ENCODE peak calls at places on chromosomes 2 and 18, in four cellular contexts. One of them, this sample, is unnamed.

GRCh38 chr2:12430036-12430795 is 286.5 kb upstream of the TRIB2 start:
- DNase-seq in GM10248: no peak
- DNase-seq in HFF-Myc: no peak
- DNase-seq in AG04449: peak
- DNase-seq in this sample: peak

GRCh38 chr2:62578837-62579640 is 73.0 kb upstream of the TMEM17 start:
- DNase-seq in AG04449: peak
- DNase-seq in HFF-Myc: no peak
- DNase-seq in GM10248: no peak
- DNase-seq in this sample: peak

GRCh38 chr2:223580951-223581350 is 21.2 kb downstream of the SCG2 start:
- DNase-seq in AG04449: no peak
- DNase-seq in GM10248: no peak
- DNase-seq in HFF-Myc: peak
- DNase-seq in this sample: no peak

GRCh38 chr2:60926751-60927568 is 45.6 kb downstream of the REL start:
- DNase-seq in HFF-Myc: peak
- DNase-seq in GM10248: no peak
- DNase-seq in AG04449: peak
- DNase-seq in this sample: peak

GRCh38 chr2:183021613-183022012 is 16.6 kb downstream of the NCKAP1 start:
- DNase-seq in HFF-Myc: no peak
- DNase-seq in AG04449: no peak
- DNase-seq in GM10248: no peak
- DNase-seq in this sample: no peak

GRCh38 chr2:234212534-234212933 is 162.0 kb downstream of the SPP2 start:
- DNase-seq in GM10248: no peak
- DNase-seq in HFF-Myc: no peak
- DNase-seq in AG04449: no peak
- DNase-seq in this sample: no peak

GRCh38 chr2:15794608-15795134 is 145.7 kb upstream of the MYCN start:
- DNase-seq in GM10248: no peak
- DNase-seq in AG04449: no peak
- DNase-seq in HFF-Myc: no peak
- DNase-seq in this sample: no peak

GRCh38 chr2:175890636-175891242 is 111.3 kb downstream of the LNPK start:
- DNase-seq in GM10248: no peak
- DNase-seq in HFF-Myc: no peak
- DNase-seq in AG04449: no peak
- DNase-seq in this sample: no peak

GRCh38 chr2:38199129-38199528 is 123.2 kb upstream of the CYP1B1 start:
- DNase-seq in GM10248: no peak
- DNase-seq in HFF-Myc: no peak
- DNase-seq in AG04449: no peak
- DNase-seq in this sample: no peak

GRCh38 chr18:11387880-11388279 is 221.5 kb upstream of the SLC35G4 start:
- DNase-seq in HFF-Myc: no peak
- DNase-seq in GM10248: no peak
- DNase-seq in AG04449: no peak
- DNase-seq in this sample: no peak

GRCh38 chr2:168773719-168774521 is 28.5 kb upstream of the NOSTRIN start:
- DNase-seq in HFF-Myc: peak
- DNase-seq in AG04449: no peak
- DNase-seq in GM10248: peak
- DNase-seq in this sample: peak

GRCh38 chr2:38499921-38500634 is 102.7 kb downstream of the HNRNPLL start:
- DNase-seq in HFF-Myc: no peak
- DNase-seq in GM10248: no peak
- DNase-seq in AG04449: no peak
- DNase-seq in this sample: no peak

GRCh38 chr2:123209185-123209584 is 815.9 kb upstream of the CNTNAP5 start:
- DNase-seq in AG04449: no peak
- DNase-seq in GM10248: no peak
- DNase-seq in HFF-Myc: no peak
- DNase-seq in this sample: no peak

GRCh38 chr2:137771064-137771463 is 193.2 kb upstream of the HNMT start:
- DNase-seq in GM10248: no peak
- DNase-seq in HFF-Myc: no peak
- DNase-seq in AG04449: no peak
- DNase-seq in this sample: no peak

GRCh38 chr18:22604390-22604985 is 186.8 kb upstream of the CTAGE1 start:
- DNase-seq in AG04449: no peak
- DNase-seq in HFF-Myc: no peak
- DNase-seq in GM10248: no peak
- DNase-seq in this sample: no peak

GRCh38 chr18:57947117-57947516 is 96.9 kb upstream of the NEDD4L start:
- DNase-seq in GM10248: no peak
- DNase-seq in HFF-Myc: no peak
- DNase-seq in AG04449: no peak
- DNase-seq in this sample: no peak

GRCh38 chr2:128691526-128691925 is 372.9 kb upstream of the HS6ST1 start:
- DNase-seq in GM10248: no peak
- DNase-seq in AG04449: no peak
- DNase-seq in HFF-Myc: no peak
- DNase-seq in this sample: no peak

GRCh38 chr2:215479121-215479520 is 43.3 kb upstream of the FN1 start:
- DNase-seq in GM10248: no peak
- DNase-seq in AG04449: no peak
- DNase-seq in HFF-Myc: no peak
- DNase-seq in this sample: no peak

GRCh38 chr2:29014811-29015414 is 33.8 kb downstream of the TOGARAM2 start:
- DNase-seq in GM10248: peak
- DNase-seq in AG04449: peak
- DNase-seq in HFF-Myc: no peak
- DNase-seq in this sample: no peak

DNA sequence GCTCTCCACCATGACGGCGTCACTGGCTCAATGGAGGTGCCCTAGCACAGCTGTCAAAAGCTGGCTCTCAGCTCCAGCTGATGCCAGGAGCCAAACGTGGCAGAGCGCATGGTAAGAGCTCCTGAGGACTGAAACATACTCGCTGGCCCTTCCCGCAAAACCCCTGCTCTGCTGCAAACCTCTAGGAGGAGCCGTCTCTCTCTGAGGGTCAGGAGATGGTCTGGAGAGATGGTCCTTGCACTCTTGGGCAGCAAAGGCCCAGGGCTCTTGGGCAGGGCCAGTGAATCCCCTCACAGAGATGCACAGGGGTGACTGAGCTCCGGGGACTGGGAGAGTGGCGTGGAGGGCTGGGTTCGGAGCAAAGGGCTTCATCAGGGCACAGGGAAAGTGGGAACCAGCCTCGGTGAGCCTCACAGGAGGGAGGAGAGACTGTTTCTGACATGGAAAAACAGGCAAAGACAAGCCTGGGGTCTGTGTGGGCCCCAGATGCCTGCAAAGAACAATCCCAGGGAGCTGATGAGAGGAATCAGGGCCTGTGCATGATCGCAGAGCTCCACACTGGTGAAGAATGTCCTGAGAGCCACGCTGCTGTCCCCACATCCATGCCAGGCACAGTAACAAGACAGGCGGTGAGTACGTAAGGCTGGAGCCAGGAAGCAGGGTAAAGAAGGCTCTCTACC is 17.2 kb downstream of the SNORC start:
- DNase-seq in AG04449: no peak
- DNase-seq in GM10248: no peak
- DNase-seq in HFF-Myc: no peak
- DNase-seq in this sample: no peak
- TF ChIP-seq CTCF in AG04449: peak
- TF ChIP-seq CTCF in GM10248: no peak
- TF ChIP-seq CTCF in HFF-Myc: peak
- TF ChIP-seq CTCF in this sample: no peak

GRCh38 chr2:227817940-227818568 is 4.4 kb downstream of the CCL20 start:
- DNase-seq in GM10248: no peak
- DNase-seq in AG04449: peak
- DNase-seq in HFF-Myc: peak
- DNase-seq in this sample: peak
- TF ChIP-seq CTCF in GM10248: no peak
- TF ChIP-seq CTCF in AG04449: no peak
- TF ChIP-seq CTCF in HFF-Myc: no peak
- TF ChIP-seq CTCF in this sample: no peak

DNA sequence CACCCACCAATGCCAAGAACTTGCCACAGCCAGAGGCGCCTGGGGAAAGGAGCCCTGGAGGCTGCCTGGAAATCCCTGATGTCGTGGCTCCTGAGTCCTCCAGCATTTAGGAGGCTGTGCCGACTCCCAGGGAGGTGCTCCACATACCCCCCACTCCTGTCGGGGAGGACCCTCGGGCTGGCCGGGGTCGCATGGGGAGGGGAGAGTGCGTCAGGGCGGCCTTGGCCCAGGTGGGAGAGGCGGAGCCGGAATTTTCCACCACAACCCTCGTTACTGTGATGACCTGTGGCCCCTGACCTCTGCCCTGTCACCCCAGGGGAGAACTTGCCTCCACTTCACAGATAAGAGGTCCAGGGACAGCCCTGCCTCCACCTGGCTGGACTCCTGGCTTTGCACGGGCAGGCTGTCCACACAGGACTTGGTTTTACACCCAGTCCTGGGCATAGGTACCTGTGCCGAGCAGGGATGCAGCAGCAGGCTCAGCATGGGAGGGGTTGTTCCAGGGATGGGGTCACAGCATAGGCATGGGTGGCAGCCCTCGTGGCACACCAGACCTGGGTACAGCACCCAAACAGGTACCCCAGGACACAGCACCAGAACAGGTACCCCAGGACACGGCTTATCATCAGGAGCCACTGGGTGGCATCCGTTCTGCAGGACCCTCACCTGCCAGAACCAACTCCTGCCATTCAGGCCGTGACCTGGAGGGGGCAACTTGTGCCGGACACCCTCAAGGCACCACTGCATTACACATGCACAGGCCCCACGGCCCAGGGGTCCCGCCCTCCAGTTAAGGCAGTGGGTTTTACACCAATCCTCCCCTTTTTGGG is 12.3 kb upstream of the AGXT start:
- DNase-seq in AG04449: no peak
- DNase-seq in GM10248: no peak
- DNase-seq in HFF-Myc: no peak
- DNase-seq in this sample: no peak
- TF ChIP-seq CTCF in AG04449: no peak
- TF ChIP-seq CTCF in GM10248: no peak
- TF ChIP-seq CTCF in HFF-Myc: peak
- TF ChIP-seq CTCF in this sample: peak

DNA sequence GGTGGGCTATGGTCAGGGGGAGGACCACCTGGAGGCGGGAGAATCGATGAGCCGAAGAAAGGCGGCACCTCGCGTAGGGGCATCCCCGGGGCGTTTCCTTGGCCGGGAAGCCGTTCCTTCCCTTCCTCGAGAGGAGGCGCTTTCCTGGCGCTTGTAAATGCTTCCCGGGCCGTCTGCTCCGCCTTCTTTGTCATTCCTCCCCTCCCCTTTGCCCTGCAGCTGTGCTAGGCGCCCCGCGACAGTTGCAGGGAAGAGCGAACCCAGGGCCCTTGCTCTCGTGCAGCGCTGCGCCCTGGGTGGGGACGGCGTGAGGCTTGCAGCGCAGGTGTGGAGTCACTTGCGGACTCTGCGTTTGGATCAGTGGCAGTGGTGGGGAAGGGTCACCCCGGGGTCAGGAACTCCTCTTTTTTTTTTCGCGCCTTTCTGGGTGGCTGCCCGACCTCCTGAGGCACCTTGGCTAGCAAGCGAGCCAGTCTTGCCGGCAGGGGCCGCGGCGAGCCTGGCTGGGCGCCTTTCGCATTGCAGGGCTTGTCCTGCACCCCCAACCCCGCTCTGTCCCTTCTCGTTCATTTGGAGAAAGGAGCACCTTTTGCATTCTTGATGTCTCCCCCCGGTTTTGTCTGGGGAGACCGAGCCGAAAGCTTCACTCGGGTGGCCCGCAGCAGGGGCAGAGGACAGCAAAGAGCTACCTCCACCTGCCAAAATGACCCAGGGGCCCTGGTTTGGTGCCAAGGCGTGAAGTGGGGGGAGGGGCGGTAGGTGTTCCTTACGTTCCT is 858 bp downstream of the KCNS3 start:
- DNase-seq in HFF-Myc: peak
- DNase-seq in GM10248: peak
- DNase-seq in AG04449: no peak
- DNase-seq in this sample: no peak
- TF ChIP-seq CTCF in HFF-Myc: peak
- TF ChIP-seq CTCF in GM10248: no peak
- TF ChIP-seq CTCF in AG04449: peak
- TF ChIP-seq CTCF in this sample: peak

GRCh38 chr18:48778344-48779011 is 172.3 kb downstream of the SMAD7 start:
- DNase-seq in HFF-Myc: no peak
- DNase-seq in GM10248: no peak
- DNase-seq in AG04449: no peak
- DNase-seq in this sample: no peak

GRCh38 chr18:48776161-48776555 is 174.6 kb downstream of the SMAD7 start:
- DNase-seq in GM10248: no peak
- DNase-seq in HFF-Myc: no peak
- DNase-seq in AG04449: no peak
- DNase-seq in this sample: no peak

GRCh38 chr18:48776641-48777025 is 174.1 kb downstream of the SMAD7 start:
- DNase-seq in AG04449: no peak
- DNase-seq in HFF-Myc: no peak
- DNase-seq in GM10248: no peak
- DNase-seq in this sample: no peak

GRCh38 chr18:48777026-48777736 is 173.6 kb downstream of the SMAD7 start:
- DNase-seq in AG04449: no peak
- DNase-seq in GM10248: peak
- DNase-seq in HFF-Myc: no peak
- DNase-seq in this sample: no peak

GRCh38 chr18:48777737-48778111 is 173.0 kb downstream of the SMAD7 start:
- DNase-seq in AG04449: no peak
- DNase-seq in HFF-Myc: no peak
- DNase-seq in GM10248: no peak
- DNase-seq in this sample: no peak
- TF ChIP-seq CTCF in AG04449: no peak
- TF ChIP-seq CTCF in HFF-Myc: no peak
- TF ChIP-seq CTCF in GM10248: no peak
- TF ChIP-seq CTCF in this sample: peak

DNA sequence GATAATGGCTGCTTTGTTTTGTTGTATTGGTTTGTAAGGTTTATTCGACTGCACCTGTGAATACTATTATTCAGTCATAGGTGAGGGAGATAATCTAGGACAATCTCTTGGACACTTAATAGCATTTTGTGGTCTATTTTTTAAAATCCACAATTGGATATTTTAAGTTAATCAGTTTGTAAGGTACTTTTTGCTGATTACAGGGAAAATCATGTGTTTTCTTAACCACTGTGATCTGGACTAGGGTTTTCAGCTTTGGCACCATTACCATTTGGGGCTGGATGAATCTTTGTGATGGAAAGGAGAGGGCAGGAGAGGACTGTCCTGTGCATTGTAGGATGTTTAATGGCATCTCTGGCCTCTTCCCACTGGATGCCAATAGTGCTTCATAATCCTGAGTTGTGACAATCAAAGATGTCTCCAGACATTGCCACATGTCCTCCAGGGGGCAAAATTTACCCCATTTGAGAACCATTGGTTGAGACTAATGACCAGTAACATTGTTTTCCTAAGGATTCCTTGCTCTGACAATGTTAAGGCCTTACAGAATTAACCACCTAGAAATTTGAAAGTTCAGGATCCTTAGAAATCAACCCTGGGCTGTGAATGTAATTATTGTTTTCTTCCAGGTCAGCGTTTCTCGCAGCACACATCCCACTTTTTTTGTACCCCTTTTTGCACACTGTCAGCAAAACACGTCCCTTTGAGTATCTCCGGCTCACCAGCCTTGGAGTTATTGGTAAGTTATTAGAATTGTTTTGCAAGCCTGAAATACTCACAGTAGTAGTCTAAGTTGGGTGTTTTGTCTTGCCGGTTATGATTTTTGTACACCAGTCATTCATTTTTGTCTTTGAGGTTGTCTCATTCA is 15.6 kb downstream of the CNOT9 start:
- DNase-seq in GM10248: no peak
- DNase-seq in AG04449: no peak
- DNase-seq in HFF-Myc: no peak
- DNase-seq in this sample: no peak
- TF ChIP-seq CTCF in GM10248: no peak
- TF ChIP-seq CTCF in AG04449: no peak
- TF ChIP-seq CTCF in HFF-Myc: peak
- TF ChIP-seq CTCF in this sample: no peak